ENCODE peak calls at places on chromosomes 13 and 19, in eight cellular contexts. O, S, U, P, T, N, C and Y are unnamed samples.

GRCh38 chr19:34676697-34677385 is at the start of gene SCGB2B2:
- DNase-seq in O (peak; percentile 67), S (no peak), U (no peak), P (no peak), T (peak; percentile 84), N (peak; percentile 92), C (no peak), Y (no peak)

GRCh38 chr13:114128348-114128623 is 4.1 kb downstream of the RASA3 start:
- DNase-seq in O (no peak), S (no peak), U (no peak), P (no peak), T (no peak), N (no peak), C (no peak), Y (peak; percentile 9)

GRCh38 chr13:27194895-27195764 is 23.5 kb upstream of the USP12 start:
- DNase-seq in O (no peak), S (no peak), U (no peak), P (peak; percentile 94), T (no peak), N (no peak), C (peak; percentile 92), Y (no peak)

GRCh38 chr19:21912654-21913053 is 76.7 kb upstream of the ZNF43 start:
- DNase-seq in O (no peak), S (no peak), U (no peak), P (no peak), T (no peak), N (no peak), C (no peak), Y (no peak)

GRCh38 chr19:29965529-29965928 is 23.5 kb downstream of the URI1 start:
- DNase-seq in O (no peak), S (no peak), U (no peak), P (peak; percentile 73), T (no peak), N (no peak), C (no peak), Y (no peak)

GRCh38 chr13:74114202-74114601 is 20.0 kb downstream of the KLF12 start:
- DNase-seq in O (no peak), S (no peak), U (no peak), P (peak; percentile 70), T (no peak), N (no peak), C (no peak), Y (no peak)

GRCh38 chr13:37681295-37682032 is 82.9 kb upstream of the POSTN start:
- DNase-seq in O (no peak), S (no peak), U (no peak), P (peak; percentile 92), T (no peak), N (no peak), C (peak; percentile 87), Y (no peak)

GRCh38 chr13:99123101-99124045 is 77.3 kb upstream of the UBAC2 start:
- DNase-seq in O (no peak), S (no peak), U (no peak), P (peak; percentile 65), T (no peak), N (no peak), C (peak; percentile 38), Y (no peak)

GRCh38 chr13:44818428-44818827 is 170.8 kb downstream of the NUFIP1 start:
- DNase-seq in O (peak; percentile 12), S (no peak), U (no peak), P (peak; percentile 40), T (no peak), N (peak; percentile 8), C (peak; percentile 29), Y (no peak)

GRCh38 chr19:35195822-35196221 is 32.7 kb downstream of the FAM187B start:
- DNase-seq in O (no peak), S (no peak), U (no peak), P (peak; percentile 43), T (no peak), N (no peak), C (no peak), Y (no peak)

GRCh38 chr19:18594824-18595373 is 6.3 kb downstream of the REX1BD start:
- DNase-seq in O (no peak), S (no peak), U (no peak), P (no peak), T (no peak), N (no peak), C (no peak), Y (no peak)

GRCh38 chr13:101406787-101407186 is 9.5 kb downstream of the NALCN start:
- DNase-seq in O (no peak), S (no peak), U (no peak), P (no peak), T (no peak), N (no peak), C (no peak), Y (no peak)

GRCh38 chr13:98592353-98592740 is 15.4 kb upstream of the STK24 start:
- DNase-seq in O (no peak), S (no peak), U (no peak), P (no peak), T (no peak), N (no peak), C (no peak), Y (no peak)

GRCh38 chr13:98144501-98145350 is 1.8 kb downstream of the FARP1 start:
- DNase-seq in O (no peak), S (no peak), U (no peak), P (peak; percentile 87), T (no peak), N (peak; percentile 24), C (no peak), Y (no peak)

GRCh38 chr19:38425810-38426466 is at the start of gene RASGRP4:
- DNase-seq in O (no peak), S (peak; percentile 42), U (no peak), P (no peak), T (no peak), N (no peak), C (no peak), Y (no peak)

GRCh38 chr13:37775871-37776270 is 93.7 kb downstream of the TRPC4 start:
- DNase-seq in O (no peak), S (no peak), U (no peak), P (peak; percentile 60), T (no peak), N (no peak), C (no peak), Y (no peak)

GRCh38 chr13:51856998-51857397 is 4.8 kb upstream of the CCDC70 start:
- DNase-seq in O (no peak), S (no peak), U (no peak), P (no peak), T (no peak), N (peak; percentile 37), C (no peak), Y (no peak)

GRCh38 chr13:44591316-44591715 is 15.2 kb upstream of the TSC22D1 start:
- DNase-seq in O (no peak), S (no peak), U (no peak), P (no peak), T (no peak), N (no peak), C (no peak), Y (no peak)

GRCh38 chr19:18295034-18295451 is 13.6 kb upstream of the JUND start:
- DNase-seq in O (no peak), S (no peak), U (no peak), P (no peak), T (no peak), N (no peak), C (no peak), Y (no peak)

GRCh38 chr13:59201836-59202235 is 961.9 kb downstream of the DIAPH3 start:
- DNase-seq in O (no peak), S (no peak), U (no peak), P (no peak), T (no peak), N (no peak), C (no peak), Y (no peak)

GRCh38 chr19:22619371-22619770 is 14.8 kb upstream of the ZNF492 start:
- DNase-seq in O (no peak), S (no peak), U (no peak), P (no peak), T (no peak), N (no peak), C (no peak), Y (no peak)

GRCh38 chr19:34556500-34556899 is 74.9 kb downstream of the WTIP start:
- DNase-seq in O (peak; percentile 4), S (no peak), U (no peak), P (peak; percentile 9), T (no peak), N (no peak), C (peak; percentile 34), Y (no peak)

GRCh38 chr19:12800873-12801465 is 631 bp downstream of the PRDX2 start:
- DNase-seq in O (no peak), S (peak; percentile 47), U (no peak), P (peak; percentile 30), T (peak; percentile 21), N (no peak), C (no peak), Y (no peak)

GRCh38 chr13:42094641-42095040 is 46.2 kb downstream of the DGKH start:
- DNase-seq in O (no peak), S (no peak), U (no peak), P (no peak), T (no peak), N (no peak), C (no peak), Y (no peak)

GRCh38 chr13:104024416-104025170 is 958.4 kb upstream of the SLC10A2 start:
- DNase-seq in O (no peak), S (no peak), U (no peak), P (no peak), T (no peak), N (no peak), C (peak; percentile 73), Y (no peak)

GRCh38 chr19:48154003-48154402 is 16.1 kb downstream of the LIG1 start:
- DNase-seq in O (no peak), S (no peak), U (no peak), P (no peak), T (no peak), N (no peak), C (no peak), Y (no peak)

GRCh38 chr13:44243198-44243852 is 130.3 kb upstream of the SERP2 start:
- DNase-seq in O (no peak), S (peak; percentile 27), U (no peak), P (peak; percentile 60), T (no peak), N (no peak), C (peak; percentile 70), Y (no peak)

GRCh38 chr13:48142437-48142836 is 47.5 kb upstream of the MED4 start:
- DNase-seq in O (no peak), S (no peak), U (no peak), P (no peak), T (no peak), N (no peak), C (no peak), Y (no peak)

GRCh38 chr13:75505327-75505726 is 23.4 kb upstream of the TBC1D4 start:
- DNase-seq in O (no peak), S (no peak), U (no peak), P (no peak), T (no peak), N (no peak), C (no peak), Y (no peak)

GRCh38 chr13:105139048-105139379 is 1396.4 kb downstream of the EFNB2 start:
- DNase-seq in O (no peak), S (no peak), U (no peak), P (no peak), T (no peak), N (no peak), C (no peak), Y (no peak)

GRCh38 chr13:33016414-33017409 is at the start of gene KL:
- DNase-seq in O (no peak), S (peak; percentile 44), U (no peak), P (no peak), T (no peak), N (no peak), C (no peak), Y (peak; percentile 17)

GRCh38 chr19:49894011-49894664 is 2.5 kb downstream of the IL4I1 start:
- DNase-seq in O (no peak), S (no peak), U (no peak), P (no peak), T (no peak), N (no peak), C (no peak), Y (no peak)

GRCh38 chr19:51368366-51369282 is at the start of gene CLDND2:
- DNase-seq in O (no peak), S (no peak), U (no peak), P (no peak), T (no peak), N (no peak), C (no peak), Y (peak; percentile 78)